ENCODE peak calls at places on chromosomes 11 and 22, in nine cellular contexts. R, A, E, W, I, H, F, B and G are unnamed samples.

GRCh38 chr11:69819541-69820070 is 390 bp upstream of the FGF3 start:
- DNase-seq in B (no peak), W (no peak), F (no peak), I (no peak), A (no peak), E (no peak), R (peak; percentile 28), H (no peak), G (no peak)

GRCh38 chr22:46507451-46508390 is 29.7 kb downstream of the CELSR1 start:
- DNase-seq in H (no peak), A (no peak), W (no peak), F (no peak), R (no peak), E (no peak), I (no peak), B (no peak), G (no peak)

GRCh38 chr22:39773976-39774539 is 119.5 kb downstream of the ENTHD1 start:
- DNase-seq in W (no peak), H (peak; percentile 2), I (no peak), F (no peak), R (no peak), B (no peak), E (no peak), A (peak; percentile 40), G (no peak)

GRCh38 chr22:46391486-46392136 is 56.1 kb downstream of the TRMU start:
- DNase-seq in I (no peak), B (no peak), A (no peak), E (no peak), R (no peak), H (no peak), W (no peak), F (no peak), G (no peak)

GRCh38 chr11:119373917-119374631 is 7.4 kb downstream of the USP2 start:
- DNase-seq in W (no peak), R (peak; percentile 87), E (peak; percentile 66), F (peak; percentile 54), B (peak; percentile 80), A (peak; percentile 76), I (peak; percentile 87), H (peak; percentile 33), G (peak; percentile 46)

GRCh38 chr22:19855504-19856409 is 1.1 kb upstream of the GNB1L start:
- DNase-seq in B (peak; percentile 49), W (peak; percentile 20), H (no peak), E (no peak), F (peak; percentile 65), R (peak; percentile 67), I (peak; percentile 75), A (peak; percentile 47), G (peak; percentile 60)

GRCh38 chr11:64874841-64875240 is 3.6 kb downstream of the EHD1 start:
- DNase-seq in F (no peak), R (peak; percentile 44), H (no peak), W (no peak), I (no peak), A (no peak), B (no peak), E (no peak), G (no peak)

GRCh38 chr11:102361100-102362021 is 14.3 kb downstream of the BIRC2 start:
- DNase-seq in H (no peak), F (no peak), B (no peak), A (no peak), I (no peak), E (no peak), W (no peak), R (no peak), G (no peak)

GRCh38 chr22:26318975-26319374 is 110.1 kb upstream of the ASPHD2 start:
- DNase-seq in R (peak; percentile 35), A (no peak), I (no peak), F (no peak), E (no peak), H (no peak), W (no peak), B (peak; percentile 27), G (no peak)

GRCh38 chr11:93686812-93687211 is 25.3 kb downstream of the CEP295 start:
- DNase-seq in F (no peak), I (no peak), A (no peak), H (no peak), R (peak; percentile 27), B (no peak), E (no peak), W (no peak), G (no peak)

GRCh38 chr11:103862827-103863213 is 173.6 kb upstream of the DDI1 start:
- DNase-seq in I (no peak), F (no peak), A (no peak), H (no peak), R (no peak), E (no peak), B (no peak), W (no peak), G (no peak)